ENCODE peak calls at places on chromosome 11, in six cellular contexts. H, J, B, I, C and M are unnamed samples.
A peak's percentile ranks its signal among the peaks of the same experiment; 100 is the strongest.

GRCh38 chr11:25816411-25816810 is 515.5 kb upstream of the ANO3 start:
- DNase-seq in H (no peak), J (no peak), B (no peak), I (no peak), C (no peak), M (no peak)

GRCh38 chr11:36540998-36541397 is 26.8 kb upstream of the RAG1 start:
- DNase-seq in H (no peak), J (no peak), B (peak; percentile 51), I (no peak), C (no peak), M (peak; percentile 29)

GRCh38 chr11:118845369-118845768 is 38.3 kb upstream of the CXCR5 start:
- DNase-seq in H (no peak), J (no peak), B (no peak), I (no peak), C (no peak), M (no peak)

GRCh38 chr11:74024630-74025029 is 15.7 kb upstream of the UCP3 start:
- DNase-seq in H (no peak), J (no peak), B (peak; percentile 33), I (peak; percentile 86), C (peak; percentile 72), M (no peak)

GRCh38 chr11:58577441-58578135 is 1.3 kb upstream of the ZFP91 start:
- DNase-seq in H (no peak), J (peak; percentile 82), B (peak; percentile 66), I (peak; percentile 87), C (no peak), M (no peak)

GRCh38 chr11:85656777-85657176 is 8.2 kb downstream of the CREBZF start:
- DNase-seq in H (no peak), J (no peak), B (no peak), I (no peak), C (no peak), M (no peak)

GRCh38 chr11:656866-657265 is 19.8 kb downstream of the DRD4 start:
- DNase-seq in H (no peak), J (no peak), B (no peak), I (no peak), C (no peak), M (no peak)

GRCh38 chr11:72838691-72839305 is 24.6 kb downstream of the ATG16L2 start:
- DNase-seq in H (no peak), J (no peak), B (no peak), I (no peak), C (no peak), M (no peak)

GRCh38 chr11:15216678-15217077 is 102.0 kb downstream of the INSC start:
- DNase-seq in H (no peak), J (no peak), B (no peak), I (no peak), C (no peak), M (no peak)

GRCh38 chr11:65491614-65492386 is 7.0 kb upstream of the MALAT1 start:
- DNase-seq in H (peak; percentile 62), J (peak; percentile 96), B (peak; percentile 90), I (peak; percentile 94), C (peak; percentile 73), M (no peak)

GRCh38 chr11:30990625-30991348 is 378.8 kb downstream of the DCDC1 start:
- DNase-seq in H (no peak), J (no peak), B (no peak), I (no peak), C (no peak), M (no peak)

GRCh38 chr11:130448416-130449068 is at the start of gene ADAMTS15:
- DNase-seq in H (peak; percentile 68), J (peak; percentile 91), B (peak; percentile 75), I (peak; percentile 91), C (peak; percentile 75), M (peak; percentile 81)

GRCh38 chr11:36513965-36514364 is 3.9 kb upstream of the TRAF6 start:
- DNase-seq in H (no peak), J (no peak), B (no peak), I (no peak), C (no peak), M (no peak)

GRCh38 chr11:132563050-132563449 is 969.3 kb downstream of the OPCML start:
- DNase-seq in H (no peak), J (no peak), B (no peak), I (no peak), C (no peak), M (no peak)

GRCh38 chr11:68145120-68145866 is 24.1 kb upstream of the CHKA start:
- DNase-seq in H (no peak), J (peak; percentile 48), B (no peak), I (no peak), C (no peak), M (no peak)

GRCh38 chr11:78532991-78533861 is 41.4 kb downstream of the NARS2 start:
- DNase-seq in H (no peak), J (no peak), B (no peak), I (no peak), C (no peak), M (no peak)

GRCh38 chr11:130407978-130408377 is 20.4 kb downstream of the ADAMTS8 start:
- DNase-seq in H (no peak), J (no peak), B (peak; percentile 47), I (peak; percentile 95), C (no peak), M (no peak)

GRCh38 chr11:102449651-102450570 is 2.7 kb downstream of the TMEM123 start:
- DNase-seq in H (no peak), J (no peak), B (no peak), I (no peak), C (no peak), M (no peak)

GRCh38 chr11:17601206-17602075 is 54.4 kb downstream of the OTOG start:
- DNase-seq in H (no peak), J (no peak), B (no peak), I (peak; percentile 41), C (no peak), M (no peak)

GRCh38 chr11:68373810-68374501 is 61.6 kb downstream of the LRP5 start:
- DNase-seq in H (no peak), J (no peak), B (peak; percentile 58), I (no peak), C (no peak), M (no peak)

GRCh38 chr11:32310218-32310601 is 125.1 kb downstream of the WT1 start:
- DNase-seq in H (no peak), J (no peak), B (no peak), I (no peak), C (no peak), M (peak; percentile 87)

GRCh38 chr11:16604784-16605439 is 133.5 kb upstream of the C11orf58 start:
- DNase-seq in H (peak; percentile 39), J (no peak), B (peak; percentile 59), I (peak; percentile 64), C (peak; percentile 30), M (no peak)

GRCh38 chr11:108223449-108224149 is 732 bp downstream of the ATM start:
- DNase-seq in H (no peak), J (no peak), B (no peak), I (no peak), C (no peak), M (no peak)
- TF ChIP-seq EP300 in H (no peak), J (no peak), B (no peak), I (no peak), C (no peak), M (no peak)

DNA sequence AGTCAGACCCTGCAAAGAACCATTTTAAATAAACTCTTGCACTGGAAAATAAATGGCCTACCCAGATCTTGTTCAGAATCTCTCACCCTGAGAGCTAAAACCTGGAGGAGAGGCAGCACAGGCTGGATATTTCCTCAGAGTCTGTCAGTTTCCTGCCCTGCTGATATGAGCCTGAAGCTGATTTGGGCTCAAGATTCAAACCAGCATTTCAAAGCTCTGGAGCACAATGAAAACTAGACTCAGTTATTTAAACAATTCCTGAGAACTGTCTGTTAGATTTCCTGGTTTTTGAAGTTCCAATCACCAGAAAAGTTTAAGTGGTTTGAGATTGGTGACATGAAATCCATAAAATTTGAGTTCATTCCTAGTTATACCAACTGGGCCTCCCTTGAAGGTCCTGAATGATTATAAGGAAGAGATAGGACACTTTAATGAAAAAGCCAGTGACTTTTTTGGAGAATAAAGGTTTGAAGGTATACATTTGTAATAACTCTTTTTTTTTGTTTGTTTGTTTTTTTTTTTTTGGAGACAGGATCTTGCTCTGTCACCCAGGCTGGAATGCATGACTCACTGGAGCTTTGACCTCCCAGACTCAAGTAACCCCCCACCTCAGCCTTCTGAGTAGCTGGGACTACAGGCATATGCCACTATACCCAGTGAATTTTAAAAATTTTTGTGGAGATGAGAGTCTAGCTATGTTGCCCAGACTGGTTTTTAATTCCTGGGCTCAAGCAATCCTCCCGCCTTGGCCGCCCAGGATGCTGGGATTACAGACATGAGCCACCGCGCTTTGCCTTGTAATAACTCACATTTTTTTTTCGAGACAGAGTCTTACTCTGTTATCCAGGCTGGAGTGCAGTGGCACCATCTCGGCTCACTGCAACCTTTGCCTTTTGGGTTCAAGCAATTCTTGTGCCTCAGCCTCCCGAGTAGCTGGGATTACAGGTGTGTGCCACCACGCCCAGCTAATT is 8.0 kb upstream of the ESAM start:
- DNase-seq in H (no peak), J (no peak), B (no peak), I (no peak), C (no peak), M (no peak)
- H3K4me3 ChIP-seq in H (no peak overlapping the region), J (no peak overlapping the region), B (no peak overlapping the region), I (no peak overlapping the region), C (no peak overlapping the region), M (no peak overlapping the region)

DNA sequence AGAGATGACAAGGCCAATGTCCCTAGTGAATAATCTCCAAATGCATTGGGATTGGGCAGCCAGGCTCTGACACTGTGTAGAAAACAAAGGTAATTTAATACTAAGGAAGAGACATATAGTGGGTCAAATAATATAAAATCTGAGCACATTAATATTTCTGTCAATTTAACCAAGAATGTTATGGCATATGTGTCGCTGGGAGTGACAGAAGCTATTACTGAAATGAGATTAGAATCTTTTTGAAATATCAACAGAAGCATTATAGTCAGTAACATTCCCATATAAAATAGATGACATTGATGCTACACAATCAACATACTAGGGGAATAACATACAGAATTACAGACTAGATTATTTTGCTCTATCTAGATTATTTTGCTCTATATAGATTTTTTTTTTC is 114.0 kb downstream of the BLID start:
- DNase-seq in H (no peak), J (no peak), B (no peak), I (no peak), C (no peak), M (no peak)
- TF ChIP-seq EP300 in H (no peak), J (no peak), B (no peak), I (no peak), C (no peak), M (no peak)

GRCh38 chr11:8693010-8693551 is 10.5 kb downstream of the RPL27A start:
- DNase-seq in H (no peak), J (peak; percentile 48), B (no peak), I (no peak), C (no peak), M (peak; percentile 3)

GRCh38 chr11:8692417-8692816 is 9.8 kb downstream of the RPL27A start:
- DNase-seq in H (no peak), J (no peak), B (no peak), I (no peak), C (no peak), M (no peak)

GRCh38 chr11:8694137-8694536 is 11.5 kb downstream of the RPL27A start:
- DNase-seq in H (no peak), J (peak; percentile 6), B (no peak), I (no peak), C (no peak), M (no peak)

GRCh38 chr11:8691601-8692000 is 9.0 kb downstream of the RPL27A start:
- DNase-seq in H (no peak), J (peak; percentile 7), B (no peak), I (no peak), C (no peak), M (no peak)

DNA sequence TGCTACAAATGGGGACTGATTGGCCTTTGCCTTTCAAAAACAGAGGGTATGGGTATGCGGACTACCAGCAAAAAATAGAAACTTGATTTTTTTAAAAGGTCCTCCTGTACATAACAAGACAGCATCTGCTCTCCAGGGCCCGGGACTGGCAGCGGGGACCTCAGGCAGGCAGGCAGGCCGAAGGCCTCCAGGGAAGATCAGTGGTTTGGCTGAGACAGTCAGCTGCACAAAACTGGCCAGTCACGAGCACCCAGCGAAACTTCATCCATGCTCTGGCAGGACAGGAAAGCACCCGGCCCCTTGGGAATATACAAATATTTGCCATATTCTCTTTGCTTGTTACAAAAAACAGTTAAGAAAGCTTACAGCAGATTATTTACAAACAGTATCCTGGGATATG is 11.0 kb downstream of the RPL27A start:
- DNase-seq in H (no peak), J (peak; percentile 72), B (no peak), I (peak; percentile 61), C (no peak), M (no peak)
- H3K4me3 ChIP-seq in H (no peak overlapping the region), J (no peak overlapping the region), B (no peak overlapping the region), I (no peak overlapping the region), C (no peak overlapping the region), M (no peak overlapping the region)